ENCODE peak calls at places on chromosomes 4 and X, in seven cellular contexts. H, F, O, W, U, A and K are unnamed samples.

GRCh38 chrX:13077168-13077567 is 32.7 kb upstream of the FAM9C start:
- DNase-seq in H (no peak), F (no peak), O (no peak), W (no peak), U (no peak), A (no peak), K (no peak)

GRCh38 chr4:148166132-148166531 is 276.1 kb downstream of the NR3C2 start:
- DNase-seq in H (no peak), F (no peak), O (no peak), W (no peak), U (no peak), A (no peak), K (no peak)

GRCh38 chr4:98838977-98839618 is 89.8 kb downstream of the EIF4E start:
- DNase-seq in H (no peak), F (no peak), O (no peak), W (no peak), U (peak), A (peak), K (no peak)

GRCh38 chr4:7420661-7421040 is 14.1 kb downstream of the PSAPL1 start:
- DNase-seq in H (no peak), F (peak), O (no peak), W (no peak), U (no peak), A (no peak), K (no peak)

GRCh38 chr4:54879576-54879975 is 221.8 kb downstream of the KIT start:
- DNase-seq in H (peak), F (no peak), O (no peak), W (no peak), U (peak), A (peak), K (no peak)

GRCh38 chr4:82457266-82457665 is 26.9 kb downstream of the ENOPH1 start:
- DNase-seq in H (no peak), F (no peak), O (no peak), W (no peak), U (no peak), A (no peak), K (no peak)

GRCh38 chr4:9781343-9782135 is at the start of gene DRD5:
- DNase-seq in H (no peak), F (no peak), O (no peak), W (no peak), U (no peak), A (no peak), K (no peak)

GRCh38 chr4:23966720-23967119 is 76.9 kb upstream of the PPARGC1A start:
- DNase-seq in H (no peak), F (no peak), O (no peak), W (peak), U (no peak), A (peak), K (no peak)

GRCh38 chr4:89719536-89719935 is 117.4 kb downstream of the SNCA start:
- DNase-seq in H (no peak), F (no peak), O (no peak), W (no peak), U (no peak), A (no peak), K (no peak)

GRCh38 chr4:71195932-71196331 is 142.9 kb upstream of the SLC4A4 start:
- DNase-seq in H (no peak), F (no peak), O (no peak), W (no peak), U (no peak), A (peak), K (no peak)

GRCh38 chrX:110204986-110205385 is 112.9 kb downstream of the AMMECR1 start:
- DNase-seq in H (no peak), F (no peak), O (no peak), W (no peak), U (peak), A (peak), K (no peak)

GRCh38 chr4:24640433-24640832 is 56.1 kb upstream of the DHX15 start:
- DNase-seq in H (no peak), F (no peak), O (no peak), W (no peak), U (no peak), A (no peak), K (no peak)

GRCh38 chr4:74794341-74794801 is at the start of gene BTC:
- DNase-seq in H (peak), F (peak), O (no peak), W (peak), U (peak), A (peak), K (peak)

GRCh38 chrX:129732857-129733256 is 5.9 kb upstream of the XPNPEP2 start:
- DNase-seq in H (no peak), F (no peak), O (no peak), W (no peak), U (no peak), A (no peak), K (no peak)

GRCh38 chrX:124289443-124289842 is 43.0 kb upstream of the TEX13D start:
- DNase-seq in H (no peak), F (no peak), O (no peak), W (no peak), U (no peak), A (no peak), K (no peak)

GRCh38 chr4:8690811-8691775 is 98.5 kb downstream of the CPZ start:
- DNase-seq in H (no peak), F (no peak), O (no peak), W (no peak), U (no peak), A (no peak), K (no peak)

GRCh38 chr4:170091069-170091696 is 1.4 kb upstream of the AADAT start:
- DNase-seq in H (no peak), F (peak), O (no peak), W (no peak), U (no peak), A (no peak), K (no peak)

GRCh38 chr4:170089274-170089742 is 448 bp downstream of the AADAT start:
- DNase-seq in H (peak), F (peak), O (no peak), W (no peak), U (peak), A (peak), K (peak)

GRCh38 chr4:170090667-170091052 is 904 bp upstream of the AADAT start:
- DNase-seq in H (peak), F (no peak), O (no peak), W (no peak), U (peak), A (no peak), K (no peak)

GRCh38 chr4:170088686-170089085 is 1.1 kb downstream of the AADAT start:
- DNase-seq in H (no peak), F (no peak), O (no peak), W (no peak), U (no peak), A (peak), K (no peak)

DNA sequence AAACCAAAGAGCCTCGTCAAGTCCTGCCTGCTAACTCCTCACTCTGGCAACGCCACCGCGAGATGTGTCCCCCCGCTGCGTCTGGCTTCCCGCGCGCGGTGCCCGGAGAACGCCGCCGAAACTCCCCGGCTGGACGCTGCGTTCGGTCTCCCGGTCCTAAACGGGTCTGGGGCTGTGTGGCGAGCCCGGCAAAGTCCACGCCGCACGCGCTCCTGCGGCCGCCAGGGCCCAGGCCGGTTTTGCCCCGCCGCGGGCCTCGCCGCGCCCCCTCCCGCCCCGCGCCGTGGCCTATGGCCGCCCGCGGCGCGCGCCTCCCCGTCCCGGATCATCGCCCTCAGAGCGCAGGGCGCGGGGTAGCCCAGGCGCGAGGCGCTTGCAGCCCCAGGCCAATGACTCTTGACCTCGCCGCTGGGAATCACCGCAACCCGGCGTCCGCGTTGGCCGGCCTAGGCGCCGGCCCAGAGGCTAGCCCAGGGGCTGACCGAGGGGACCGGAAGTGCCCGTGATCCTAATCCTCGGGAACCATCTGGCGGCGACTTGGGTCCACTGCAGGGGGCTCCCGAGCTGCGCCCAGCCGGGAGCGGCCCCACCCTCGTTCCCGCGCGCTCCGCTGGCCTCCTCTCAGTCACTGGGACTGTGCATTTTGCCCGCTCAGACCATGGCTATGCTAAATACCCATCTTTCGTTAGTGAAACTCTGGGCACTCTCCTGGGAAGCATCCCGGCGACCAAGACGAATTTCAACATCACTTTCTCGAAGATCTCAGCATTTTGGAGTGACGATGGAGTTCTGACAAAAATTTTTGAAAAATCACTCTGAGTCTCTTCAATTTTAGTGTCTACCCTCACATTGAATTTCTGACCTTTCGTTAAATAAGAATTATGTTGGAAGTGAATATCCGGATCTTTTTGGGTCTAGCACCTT is at the start of gene AADAT:
- DNase-seq in H (peak), F (peak), O (peak), W (peak), U (peak), A (peak), K (peak)
- H3K27ac ChIP-seq in H (peak), F (peak), O (peak), W (no peak), U (peak), A (peak), K (peak)

GRCh38 chr4:173758132-173758531 is 228.1 kb upstream of the HAND2 start:
- DNase-seq in H (no peak), F (no peak), O (no peak), W (no peak), U (no peak), A (no peak), K (no peak)
- H3K27ac ChIP-seq in H (no peak), F (no peak), O (no peak), W (no peak), U (no peak), A (no peak), K (no peak)

GRCh38 chr4:159284733-159285132 is 181.9 kb downstream of the RAPGEF2 start:
- DNase-seq in H (peak), F (no peak), O (no peak), W (no peak), U (no peak), A (no peak), K (no peak)

GRCh38 chr4:159282944-159283343 is 180.1 kb downstream of the RAPGEF2 start:
- DNase-seq in H (no peak), F (no peak), O (no peak), W (no peak), U (no peak), A (no peak), K (no peak)

GRCh38 chr4:159281781-159282180 is 178.9 kb downstream of the RAPGEF2 start:
- DNase-seq in H (no peak), F (no peak), O (no peak), W (no peak), U (peak), A (no peak), K (no peak)

GRCh38 chr4:159280442-159281172 is 177.7 kb downstream of the RAPGEF2 start:
- DNase-seq in H (no peak), F (no peak), O (no peak), W (no peak), U (no peak), A (no peak), K (no peak)

GRCh38 chr4:159283697-159284492 is 181.0 kb downstream of the RAPGEF2 start:
- DNase-seq in H (peak), F (no peak), O (no peak), W (no peak), U (peak), A (peak), K (no peak)
- H3K27ac ChIP-seq in H (no peak), F (no peak), O (no peak), W (no peak), U (peak), A (peak), K (peak)

GRCh38 chr4:38386654-38387188 is 277.3 kb upstream of the KLF3 start:
- DNase-seq in H (no peak), F (no peak), O (no peak), W (no peak), U (no peak), A (no peak), K (no peak)
- H3K27ac ChIP-seq in H (no peak), F (peak), O (peak), W (peak), U (no peak), A (no peak), K (no peak)